ENCODE peak calls at places on chromosome 7, in seven cellular contexts. S is spleen; A is astrocyte of the spinal cord; K is germinal center; O is activated naive CD8-positive, alpha-beta T cell treated with anti-CD3 and anti-CD28 coated beads for 36 hours; M is Kasumi-1; F is transverse colon. Y is an unnamed sample.

GRCh38 chr7:5652118-5652517 is 129.3 kb downstream of the RNF216 start:
- DNase-seq in M (no peak), K (no peak), A (no peak), S (no peak), O (no peak), F (no peak), Y (no peak)

GRCh38 chr7:4049202-4049601 is 632.9 kb upstream of the FOXK1 start:
- DNase-seq in A (no peak), O (no peak), S (no peak), K (no peak), F (no peak), M (no peak), Y (no peak)

GRCh38 chr7:36303202-36304098 is 86.2 kb upstream of the ANLN start:
- DNase-seq in M (peak; percentile 76), F (peak; percentile 54), K (no peak), A (peak; percentile 92), O (no peak), S (no peak), Y (peak; percentile 89)

GRCh38 chr7:70419816-70420215 is 712.1 kb upstream of the GALNT17 start:
- DNase-seq in M (no peak), S (no peak), A (no peak), K (no peak), F (no peak), O (no peak), Y (no peak)

GRCh38 chr7:117386125-117386709 is 41.1 kb downstream of the ASZ1 start:
- DNase-seq in A (peak; percentile 11), O (no peak), F (no peak), M (no peak), K (no peak), S (no peak), Y (no peak)

GRCh38 chr7:114986805-114987204 is 64.9 kb downstream of the MDFIC start:
- DNase-seq in K (no peak), S (no peak), A (peak; percentile 54), F (no peak), O (no peak), M (no peak), Y (no peak)

GRCh38 chr7:944744-945143 is 9.7 kb downstream of the ADAP1 start:
- DNase-seq in F (no peak), S (no peak), A (no peak), O (no peak), K (no peak), M (no peak), Y (no peak)

GRCh38 chr7:111138196-111138569 is 47.3 kb downstream of the LRRN3 start:
- DNase-seq in A (peak; percentile 64), K (no peak), F (peak; percentile 37), O (peak; percentile 70), M (peak; percentile 39), S (peak; percentile 71), Y (peak; percentile 28)

GRCh38 chr7:99447943-99448342 is 9.2 kb downstream of the CPSF4 start:
- DNase-seq in A (no peak), K (no peak), F (no peak), S (no peak), M (peak; percentile 14), O (no peak), Y (no peak)

GRCh38 chr7:50837965-50838364 is 55.3 kb upstream of the GRB10 start:
- DNase-seq in S (no peak), K (no peak), M (no peak), F (no peak), A (peak; percentile 92), O (no peak), Y (no peak)

GRCh38 chr7:100520138-100520537 is 18.9 kb upstream of the AGFG2 start:
- DNase-seq in A (no peak), S (no peak), O (no peak), M (no peak), K (no peak), F (no peak), Y (no peak)

GRCh38 chr7:94972296-94972695 is 64.9 kb downstream of the PPP1R9A start:
- DNase-seq in F (no peak), K (no peak), A (peak; percentile 67), M (no peak), O (no peak), S (no peak), Y (no peak)

GRCh38 chr7:102220229-102220850 is 66.3 kb upstream of the SH2B2 start:
- DNase-seq in F (no peak), O (no peak), K (no peak), M (no peak), A (no peak), S (no peak), Y (no peak)

GRCh38 chr7:107972075-107972482 is 30.9 kb downstream of the LAMB1 start:
- DNase-seq in M (peak; percentile 52), F (no peak), S (no peak), K (no peak), O (no peak), A (peak; percentile 71), Y (no peak)

GRCh38 chr7:98418636-98419315 is 17.9 kb upstream of the BAIAP2L1 start:
- DNase-seq in F (peak; percentile 78), S (peak; percentile 32), A (peak; percentile 95), M (no peak), K (no peak), O (peak; percentile 23), Y (no peak)

GRCh38 chr7:72805526-72806494 is 22.2 kb downstream of the TYW1B start:
- DNase-seq in A (no peak), S (no peak), K (no peak), M (peak; percentile 63), F (no peak), O (no peak), Y (no peak)

GRCh38 chr7:22193361-22194016 is 163.5 kb downstream of the RAPGEF5 start:
- DNase-seq in S (no peak), K (no peak), A (peak; percentile 47), M (no peak), O (no peak), F (no peak), Y (no peak)

GRCh38 chr7:106681815-106682495 is 21.0 kb upstream of the CCDC71L start:
- DNase-seq in S (no peak), O (no peak), M (no peak), K (no peak), A (peak; percentile 31), F (no peak), Y (no peak)

GRCh38 chr7:147419001-147419400 is 1171.6 kb upstream of the C7orf33 start:
- DNase-seq in O (no peak), F (no peak), A (peak; percentile 23), K (no peak), M (no peak), S (no peak), Y (no peak)

GRCh38 chr7:108235451-108236061 is 105.4 kb upstream of the LAMB4 start:
- DNase-seq in M (no peak), K (no peak), O (no peak), F (no peak), A (peak; percentile 22), S (no peak), Y (no peak)

GRCh38 chr7:33933611-33934281 is 28.4 kb downstream of the BMPER start:
- DNase-seq in F (no peak), A (peak; percentile 74), S (no peak), O (no peak), M (no peak), K (no peak), Y (no peak)